ENCODE peak calls at places on chromosomes 13 and 19, in ten cellular contexts. R, K, D, F, P, J, M, L, G and H are unnamed samples.

GRCh38 chr19:16605552-16605951 is 22.5 kb downstream of the MED26 start:
- DNase-seq in G (no peak), F (no peak), D (no peak), P (no peak), J (no peak), L (no peak), K (no peak), R (no peak), M (no peak), H (no peak)

GRCh38 chr19:50432221-50432626 is 468 bp upstream of the MYBPC2 start:
- DNase-seq in R (peak; percentile 24), M (no peak), P (no peak), F (peak; percentile 56), J (no peak), D (peak; percentile 53), K (no peak), L (no peak), G (no peak), H (no peak)

GRCh38 chr19:50555447-50556235 is 12.6 kb downstream of the LRRC4B start:
- DNase-seq in J (no peak), R (no peak), M (no peak), F (peak; percentile 61), G (no peak), P (no peak), L (no peak), D (peak; percentile 68), K (no peak), H (no peak)

GRCh38 chr19:46788968-46789338 is 559 bp upstream of the SLC1A5 start:
- DNase-seq in M (no peak), P (no peak), L (no peak), K (no peak), R (no peak), F (no peak), J (no peak), G (no peak), D (no peak), H (no peak)

GRCh38 chr13:90889906-90890305 is 457.6 kb upstream of the MIR17HG start:
- DNase-seq in P (no peak), L (no peak), K (no peak), J (no peak), M (no peak), F (no peak), R (no peak), D (no peak), G (no peak), H (no peak)

GRCh38 chr13:25990801-25991200 is 61.0 kb downstream of the SHISA2 start:
- DNase-seq in K (no peak), J (no peak), M (no peak), P (no peak), G (no peak), L (no peak), F (peak; percentile 73), D (no peak), R (no peak), H (no peak)

GRCh38 chr19:33686687-33687541 is 65.2 kb downstream of the CHST8 start:
- DNase-seq in J (no peak), L (no peak), R (no peak), K (no peak), M (no peak), D (no peak), G (no peak), P (no peak), F (peak; percentile 18), H (no peak)

GRCh38 chr19:46209051-46209450 is 20.5 kb upstream of the IGFL1 start:
- DNase-seq in K (peak; percentile 55), R (peak; percentile 50), M (no peak), J (no peak), F (peak; percentile 50), L (no peak), D (no peak), G (peak; percentile 77), P (no peak), H (no peak)

GRCh38 chr19:5193192-5193591 is 147.4 kb downstream of the PTPRS start:
- DNase-seq in P (no peak), K (no peak), L (no peak), G (no peak), R (no peak), D (peak; percentile 60), J (no peak), F (peak; percentile 89), M (no peak), H (no peak)